ENCODE peak calls at places on chromosomes 13 and 19, in six cellular contexts. One of them, this sample, is unnamed.

GRCh38 chr13:89401209-89401810 is 1730.1 kb downstream of the SLITRK5 start:
- DNase-seq in heart left ventricle: no peak
- DNase-seq in brain microvascular endothelial cell: peak
- DNase-seq in ascending aorta: no peak
- DNase-seq in fibroblast of the aortic adventitia: peak
- DNase-seq in uterus: no peak
- DNase-seq in this sample: peak

GRCh38 chr13:113887700-113888201 is 23.9 kb upstream of the GAS6 start:
- DNase-seq in heart left ventricle: no peak
- DNase-seq in brain microvascular endothelial cell: no peak
- DNase-seq in ascending aorta: no peak
- DNase-seq in fibroblast of the aortic adventitia: peak
- DNase-seq in uterus: no peak
- DNase-seq in this sample: peak

GRCh38 chr13:51047434-51048165 is 63.5 kb downstream of the C13orf42 start:
- DNase-seq in heart left ventricle: no peak
- DNase-seq in brain microvascular endothelial cell: no peak
- DNase-seq in ascending aorta: no peak
- DNase-seq in fibroblast of the aortic adventitia: no peak
- DNase-seq in uterus: no peak
- DNase-seq in this sample: no peak

GRCh38 chr13:38707433-38707832 is 20.6 kb downstream of the FREM2 start:
- DNase-seq in heart left ventricle: no peak
- DNase-seq in brain microvascular endothelial cell: no peak
- DNase-seq in ascending aorta: no peak
- DNase-seq in fibroblast of the aortic adventitia: no peak
- DNase-seq in uterus: no peak
- DNase-seq in this sample: no peak

GRCh38 chr13:99393791-99394735 is 86.9 kb upstream of the GPR183 start:
- DNase-seq in heart left ventricle: no peak
- DNase-seq in brain microvascular endothelial cell: no peak
- DNase-seq in ascending aorta: peak
- DNase-seq in fibroblast of the aortic adventitia: no peak
- DNase-seq in uterus: no peak
- DNase-seq in this sample: no peak

GRCh38 chr19:13718733-13719132 is 45.6 kb upstream of the MRI1 start:
- DNase-seq in heart left ventricle: peak
- DNase-seq in brain microvascular endothelial cell: peak
- DNase-seq in ascending aorta: no peak
- DNase-seq in fibroblast of the aortic adventitia: peak
- DNase-seq in uterus: no peak
- DNase-seq in this sample: peak

GRCh38 chr19:50793558-50794065 is 3.4 kb downstream of the ACP4 start:
- DNase-seq in heart left ventricle: no peak
- DNase-seq in brain microvascular endothelial cell: no peak
- DNase-seq in ascending aorta: no peak
- DNase-seq in fibroblast of the aortic adventitia: no peak
- DNase-seq in uterus: no peak
- DNase-seq in this sample: no peak

GRCh38 chr13:65914707-65915106 is 1315.4 kb downstream of the PCDH9 start:
- DNase-seq in heart left ventricle: no peak
- DNase-seq in brain microvascular endothelial cell: peak
- DNase-seq in ascending aorta: no peak
- DNase-seq in fibroblast of the aortic adventitia: peak
- DNase-seq in uterus: no peak
- DNase-seq in this sample: no peak

GRCh38 chr13:102003848-102004570 is 397.8 kb downstream of the FGF14 start:
- DNase-seq in heart left ventricle: no peak
- DNase-seq in brain microvascular endothelial cell: peak
- DNase-seq in ascending aorta: no peak
- DNase-seq in fibroblast of the aortic adventitia: no peak
- DNase-seq in uterus: no peak
- DNase-seq in this sample: no peak

GRCh38 chr19:39810424-39810823 is 23.5 kb downstream of the DYRK1B start:
- DNase-seq in heart left ventricle: no peak
- DNase-seq in brain microvascular endothelial cell: no peak
- DNase-seq in ascending aorta: no peak
- DNase-seq in fibroblast of the aortic adventitia: no peak
- DNase-seq in uterus: no peak
- DNase-seq in this sample: no peak

GRCh38 chr19:3536429-3537100 is 2.4 kb upstream of the TEKTIP1 start:
- DNase-seq in heart left ventricle: no peak
- DNase-seq in brain microvascular endothelial cell: no peak
- DNase-seq in ascending aorta: no peak
- DNase-seq in fibroblast of the aortic adventitia: no peak
- DNase-seq in uterus: no peak
- DNase-seq in this sample: no peak

GRCh38 chr19:49413348-49413747 is 9.9 kb downstream of the PTH2 start:
- DNase-seq in heart left ventricle: no peak
- DNase-seq in brain microvascular endothelial cell: no peak
- DNase-seq in ascending aorta: no peak
- DNase-seq in fibroblast of the aortic adventitia: no peak
- DNase-seq in uterus: no peak
- DNase-seq in this sample: no peak

GRCh38 chr19:51094696-51095279 is 12.1 kb upstream of the KLK14 start:
- DNase-seq in heart left ventricle: peak
- DNase-seq in brain microvascular endothelial cell: no peak
- DNase-seq in ascending aorta: no peak
- DNase-seq in fibroblast of the aortic adventitia: no peak
- DNase-seq in uterus: no peak
- DNase-seq in this sample: no peak

GRCh38 chr19:45451181-45451849 is 16.5 kb upstream of the FOSB start:
- DNase-seq in heart left ventricle: no peak
- DNase-seq in brain microvascular endothelial cell: peak
- DNase-seq in ascending aorta: peak
- DNase-seq in fibroblast of the aortic adventitia: peak
- DNase-seq in uterus: peak
- DNase-seq in this sample: no peak

GRCh38 chr13:40053401-40053800 is 397.9 kb downstream of the COG6 start:
- DNase-seq in heart left ventricle: no peak
- DNase-seq in brain microvascular endothelial cell: no peak
- DNase-seq in ascending aorta: no peak
- DNase-seq in fibroblast of the aortic adventitia: no peak
- DNase-seq in uterus: no peak
- DNase-seq in this sample: no peak

GRCh38 chr19:30428281-30428680 is 56.1 kb downstream of the ZNF536 start:
- DNase-seq in heart left ventricle: no peak
- DNase-seq in brain microvascular endothelial cell: no peak
- DNase-seq in ascending aorta: no peak
- DNase-seq in fibroblast of the aortic adventitia: no peak
- DNase-seq in uterus: no peak
- DNase-seq in this sample: no peak

GRCh38 chr19:29831041-29831548 is 19.3 kb downstream of the CCNE1 start:
- DNase-seq in heart left ventricle: no peak
- DNase-seq in brain microvascular endothelial cell: no peak
- DNase-seq in ascending aorta: no peak
- DNase-seq in fibroblast of the aortic adventitia: no peak
- DNase-seq in uterus: no peak
- DNase-seq in this sample: no peak

GRCh38 chr19:53102701-53103140 is 501 bp downstream of the ZNF160 start:
- DNase-seq in heart left ventricle: peak
- DNase-seq in brain microvascular endothelial cell: peak
- DNase-seq in ascending aorta: no peak
- DNase-seq in fibroblast of the aortic adventitia: peak
- DNase-seq in uterus: peak
- DNase-seq in this sample: no peak

GRCh38 chr13:59532405-59532804 is 631.3 kb downstream of the DIAPH3 start:
- DNase-seq in heart left ventricle: no peak
- DNase-seq in brain microvascular endothelial cell: no peak
- DNase-seq in ascending aorta: no peak
- DNase-seq in fibroblast of the aortic adventitia: no peak
- DNase-seq in uterus: no peak
- DNase-seq in this sample: no peak

GRCh38 chr19:53101518-53101917 is 1.7 kb downstream of the ZNF160 start:
- DNase-seq in heart left ventricle: no peak
- DNase-seq in brain microvascular endothelial cell: peak
- DNase-seq in ascending aorta: no peak
- DNase-seq in fibroblast of the aortic adventitia: no peak
- DNase-seq in uterus: no peak
- DNase-seq in this sample: no peak

GRCh38 chr19:1321539-1321938 is 35.9 kb downstream of the EFNA2 start:
- DNase-seq in heart left ventricle: no peak
- DNase-seq in brain microvascular endothelial cell: no peak
- DNase-seq in ascending aorta: no peak
- DNase-seq in fibroblast of the aortic adventitia: no peak
- DNase-seq in uterus: no peak
- DNase-seq in this sample: no peak

GRCh38 chr19:5170329-5170745 is 170.3 kb downstream of the PTPRS start:
- DNase-seq in heart left ventricle: no peak
- DNase-seq in brain microvascular endothelial cell: no peak
- DNase-seq in ascending aorta: no peak
- DNase-seq in fibroblast of the aortic adventitia: no peak
- DNase-seq in uterus: no peak
- DNase-seq in this sample: no peak

GRCh38 chr19:8304841-8305621 is 3.1 kb downstream of the CD320 start:
- DNase-seq in heart left ventricle: peak
- DNase-seq in brain microvascular endothelial cell: no peak
- DNase-seq in ascending aorta: peak
- DNase-seq in fibroblast of the aortic adventitia: no peak
- DNase-seq in uterus: peak
- DNase-seq in this sample: no peak

GRCh38 chr19:15288146-15288963 is 44.0 kb downstream of the BRD4 start:
- DNase-seq in heart left ventricle: no peak
- DNase-seq in brain microvascular endothelial cell: no peak
- DNase-seq in ascending aorta: no peak
- DNase-seq in fibroblast of the aortic adventitia: no peak
- DNase-seq in uterus: no peak
- DNase-seq in this sample: no peak

GRCh38 chr19:33406521-33407139 is 33.1 kb downstream of the CEBPG start:
- DNase-seq in heart left ventricle: peak
- DNase-seq in brain microvascular endothelial cell: peak
- DNase-seq in ascending aorta: peak
- DNase-seq in fibroblast of the aortic adventitia: peak
- DNase-seq in uterus: peak
- DNase-seq in this sample: peak

GRCh38 chr19:33408116-33408515 is 34.6 kb downstream of the CEBPG start:
- DNase-seq in heart left ventricle: no peak
- DNase-seq in brain microvascular endothelial cell: no peak
- DNase-seq in ascending aorta: no peak
- DNase-seq in fibroblast of the aortic adventitia: no peak
- DNase-seq in uterus: no peak
- DNase-seq in this sample: no peak

GRCh38 chr19:33407716-33408115 is 34.2 kb downstream of the CEBPG start:
- DNase-seq in heart left ventricle: no peak
- DNase-seq in brain microvascular endothelial cell: no peak
- DNase-seq in ascending aorta: no peak
- DNase-seq in fibroblast of the aortic adventitia: no peak
- DNase-seq in uterus: no peak
- DNase-seq in this sample: no peak

GRCh38 chr19:33405491-33406461 is 32.3 kb downstream of the CEBPG start:
- DNase-seq in heart left ventricle: no peak
- DNase-seq in brain microvascular endothelial cell: no peak
- DNase-seq in ascending aorta: no peak
- DNase-seq in fibroblast of the aortic adventitia: no peak
- DNase-seq in uterus: peak
- DNase-seq in this sample: no peak

GRCh38 chr19:33407140-33407551 is 33.6 kb downstream of the CEBPG start:
- DNase-seq in heart left ventricle: no peak
- DNase-seq in brain microvascular endothelial cell: no peak
- DNase-seq in ascending aorta: no peak
- DNase-seq in fibroblast of the aortic adventitia: no peak
- DNase-seq in uterus: no peak
- DNase-seq in this sample: no peak
- TF ChIP-seq CTCF in heart left ventricle: no peak
- TF ChIP-seq CTCF in brain microvascular endothelial cell: no peak
- TF ChIP-seq CTCF in ascending aorta: peak
- TF ChIP-seq CTCF in fibroblast of the aortic adventitia: no peak
- TF ChIP-seq CTCF in uterus: no peak
- TF ChIP-seq CTCF in this sample: no peak

GRCh38 chr13:64912141-64912540 is 2318.0 kb downstream of the PCDH9 start:
- DNase-seq in heart left ventricle: no peak
- DNase-seq in brain microvascular endothelial cell: peak
- DNase-seq in ascending aorta: no peak
- DNase-seq in fibroblast of the aortic adventitia: peak
- DNase-seq in uterus: no peak
- DNase-seq in this sample: peak

GRCh38 chr13:64910061-64910460 is 2320.1 kb downstream of the PCDH9 start:
- DNase-seq in heart left ventricle: no peak
- DNase-seq in brain microvascular endothelial cell: no peak
- DNase-seq in ascending aorta: no peak
- DNase-seq in fibroblast of the aortic adventitia: no peak
- DNase-seq in uterus: no peak
- DNase-seq in this sample: no peak

GRCh38 chr13:64909184-64909583 is 2321.0 kb downstream of the PCDH9 start:
- DNase-seq in heart left ventricle: no peak
- DNase-seq in brain microvascular endothelial cell: no peak
- DNase-seq in ascending aorta: no peak
- DNase-seq in fibroblast of the aortic adventitia: no peak
- DNase-seq in uterus: no peak
- DNase-seq in this sample: no peak
- H3K4me3 ChIP-seq in heart left ventricle: no peak
- H3K4me3 ChIP-seq in brain microvascular endothelial cell: no peak
- H3K4me3 ChIP-seq in ascending aorta: no peak
- H3K4me3 ChIP-seq in fibroblast of the aortic adventitia: no peak
- H3K4me3 ChIP-seq in uterus: no peak
- H3K4me3 ChIP-seq in this sample: no peak

DNA sequence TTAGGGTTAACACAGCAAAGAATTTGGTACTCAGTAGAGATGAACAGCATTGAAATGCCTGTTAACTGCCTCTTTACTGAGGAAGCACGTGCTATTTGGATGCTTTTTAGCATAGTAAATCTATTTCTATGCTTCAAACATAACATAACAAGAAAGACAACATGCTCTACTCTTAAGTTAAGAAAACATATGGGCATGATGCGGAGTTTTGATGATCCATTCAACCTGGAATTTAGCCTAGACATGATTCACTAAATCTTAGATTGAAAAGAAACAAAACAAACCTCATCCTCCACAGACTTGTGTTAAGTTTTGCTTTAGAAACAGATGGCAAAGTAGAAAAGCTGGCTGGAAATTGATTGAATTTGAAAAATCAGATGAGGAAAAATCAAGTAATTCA is 593.8 kb downstream of the OLFM4 start:
- DNase-seq in heart left ventricle: no peak
- DNase-seq in brain microvascular endothelial cell: no peak
- DNase-seq in ascending aorta: no peak
- DNase-seq in fibroblast of the aortic adventitia: no peak
- DNase-seq in uterus: no peak
- DNase-seq in this sample: peak
- TF ChIP-seq CTCF in heart left ventricle: no peak
- TF ChIP-seq CTCF in brain microvascular endothelial cell: no peak
- TF ChIP-seq CTCF in ascending aorta: no peak
- TF ChIP-seq CTCF in fibroblast of the aortic adventitia: no peak
- TF ChIP-seq CTCF in uterus: no peak
- TF ChIP-seq CTCF in this sample: no peak

DNA sequence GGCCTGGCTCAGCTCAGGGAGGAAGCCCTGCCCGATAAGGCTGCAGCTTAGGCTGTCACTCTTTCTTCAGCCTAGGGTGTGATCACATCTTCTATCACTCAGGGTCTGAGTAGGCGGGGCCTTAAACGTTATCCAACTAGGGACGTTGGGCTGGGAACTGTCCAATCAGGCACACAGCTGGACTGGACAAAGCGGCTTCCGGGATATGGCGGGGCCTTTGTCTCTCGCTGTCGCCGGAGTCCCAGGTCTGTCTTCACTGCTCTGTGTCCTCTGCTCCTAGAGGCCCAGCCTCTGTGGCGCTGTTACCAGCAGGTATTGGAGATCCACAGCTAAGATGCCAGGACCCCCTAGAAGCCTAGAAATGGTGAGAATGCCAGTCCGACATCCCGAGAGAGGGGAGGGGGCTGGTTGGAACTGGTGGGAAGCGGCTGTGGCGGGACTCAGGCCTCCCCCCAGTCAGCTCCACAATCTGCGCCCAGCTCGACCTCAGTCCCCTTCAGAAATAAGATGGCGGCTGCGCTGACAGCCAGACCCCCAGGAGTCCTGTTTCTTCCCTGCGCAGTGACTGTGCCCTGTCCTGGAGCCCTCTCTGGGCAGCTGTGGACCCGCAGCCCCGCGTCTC is at the start of gene ZNF254:
- DNase-seq in heart left ventricle: peak
- DNase-seq in brain microvascular endothelial cell: peak
- DNase-seq in ascending aorta: peak
- DNase-seq in fibroblast of the aortic adventitia: peak
- DNase-seq in uterus: peak
- DNase-seq in this sample: peak
- H3K4me3 ChIP-seq in heart left ventricle: peak
- H3K4me3 ChIP-seq in brain microvascular endothelial cell: peak
- H3K4me3 ChIP-seq in ascending aorta: peak
- H3K4me3 ChIP-seq in fibroblast of the aortic adventitia: peak
- H3K4me3 ChIP-seq in uterus: peak
- H3K4me3 ChIP-seq in this sample: peak

This sample was measured in astrocyte of the cerebellum.